ENCODE peak calls at places on chromosome 15, in four cellular contexts. One of them, this sample, is unnamed.
A peak's percentile ranks its signal among the peaks of the same experiment; 100 is the strongest.

GRCh38 chr15:68601206-68602197 is 22.7 kb downstream of the CORO2B start:
- DNase-seq in bronchial epithelial cell: no peak
- DNase-seq in neural progenitor cell: peak; percentile 66
- DNase-seq in heart left ventricle: no peak
- DNase-seq in this sample: no peak

GRCh38 chr15:58229297-58229768 is 91.2 kb downstream of the AQP9 start:
- DNase-seq in neural progenitor cell: peak; percentile 26
- DNase-seq in heart left ventricle: no peak
- DNase-seq in bronchial epithelial cell: peak; percentile 26
- DNase-seq in this sample: no peak

GRCh38 chr15:59456114-59456513 is 18.1 kb downstream of the FAM81A start:
- DNase-seq in bronchial epithelial cell: peak; percentile 84
- DNase-seq in heart left ventricle: no peak
- DNase-seq in neural progenitor cell: no peak
- DNase-seq in this sample: no peak

GRCh38 chr15:31098953-31099740 is 2.4 kb downstream of the TRPM1 start:
- DNase-seq in neural progenitor cell: no peak
- DNase-seq in bronchial epithelial cell: no peak
- DNase-seq in heart left ventricle: no peak
- DNase-seq in this sample: no peak

GRCh38 chr15:58491151-58491473 is 59.3 kb downstream of the LIPC start:
- DNase-seq in neural progenitor cell: no peak
- DNase-seq in heart left ventricle: no peak
- DNase-seq in bronchial epithelial cell: no peak
- DNase-seq in this sample: no peak

GRCh38 chr15:77421370-77421700 is 647 bp downstream of the HMG20A start:
- DNase-seq in neural progenitor cell: peak; percentile 9
- DNase-seq in bronchial epithelial cell: peak; percentile 18
- DNase-seq in heart left ventricle: no peak
- DNase-seq in this sample: no peak

GRCh38 chr15:58981808-58982475 is 5.5 kb upstream of the RNF111 start:
- DNase-seq in bronchial epithelial cell: no peak
- DNase-seq in heart left ventricle: no peak
- DNase-seq in neural progenitor cell: no peak
- DNase-seq in this sample: no peak

GRCh38 chr15:70049701-70050445 is 47.8 kb downstream of the TLE3 start:
- DNase-seq in neural progenitor cell: no peak
- DNase-seq in bronchial epithelial cell: no peak
- DNase-seq in heart left ventricle: no peak
- DNase-seq in this sample: no peak

GRCh38 chr15:83322061-83322460 is 37.6 kb upstream of the BNC1 start:
- DNase-seq in bronchial epithelial cell: peak; percentile 90
- DNase-seq in heart left ventricle: no peak
- DNase-seq in neural progenitor cell: no peak
- DNase-seq in this sample: no peak

GRCh38 chr15:64731807-64732151 is 43.6 kb downstream of the RBPMS2 start:
- DNase-seq in heart left ventricle: no peak
- DNase-seq in neural progenitor cell: no peak
- DNase-seq in bronchial epithelial cell: no peak
- DNase-seq in this sample: no peak

GRCh38 chr15:64110945-64111678 is 15.3 kb downstream of the SNX1 start:
- DNase-seq in neural progenitor cell: no peak
- DNase-seq in heart left ventricle: no peak
- DNase-seq in bronchial epithelial cell: no peak
- DNase-seq in this sample: no peak

GRCh38 chr15:57495554-57496235 is 96.0 kb upstream of the MYZAP start:
- DNase-seq in bronchial epithelial cell: no peak
- DNase-seq in neural progenitor cell: no peak
- DNase-seq in heart left ventricle: no peak
- DNase-seq in this sample: no peak

GRCh38 chr15:28783873-28784272 is 64.6 kb downstream of the GOLGA6L7 start:
- DNase-seq in bronchial epithelial cell: no peak
- DNase-seq in neural progenitor cell: no peak
- DNase-seq in heart left ventricle: no peak
- DNase-seq in this sample: no peak

GRCh38 chr15:95442107-95442719 is 888.3 kb upstream of the NR2F2 start:
- DNase-seq in bronchial epithelial cell: no peak
- DNase-seq in heart left ventricle: no peak
- DNase-seq in neural progenitor cell: no peak
- DNase-seq in this sample: no peak

GRCh38 chr15:39315200-39315599 is 265.7 kb upstream of the THBS1 start:
- DNase-seq in neural progenitor cell: no peak
- DNase-seq in bronchial epithelial cell: no peak
- DNase-seq in heart left ventricle: no peak
- DNase-seq in this sample: no peak

GRCh38 chr15:38145671-38146111 is 106.9 kb upstream of the SPRED1 start:
- DNase-seq in bronchial epithelial cell: no peak
- DNase-seq in heart left ventricle: peak; percentile 39
- DNase-seq in neural progenitor cell: peak; percentile 77
- DNase-seq in this sample: no peak

GRCh38 chr15:75178171-75178937 is 23.3 kb upstream of the C15orf39 start:
- DNase-seq in heart left ventricle: peak; percentile 78
- DNase-seq in neural progenitor cell: peak; percentile 74
- DNase-seq in bronchial epithelial cell: no peak
- DNase-seq in this sample: no peak

GRCh38 chr15:40115670-40116093 is 7.0 kb upstream of the BMF start:
- DNase-seq in heart left ventricle: no peak
- DNase-seq in neural progenitor cell: no peak
- DNase-seq in bronchial epithelial cell: peak; percentile 25
- DNase-seq in this sample: no peak

GRCh38 chr15:84887928-84888327 is 3.5 kb downstream of the SLC28A1 start:
- DNase-seq in heart left ventricle: no peak
- DNase-seq in bronchial epithelial cell: no peak
- DNase-seq in neural progenitor cell: no peak
- DNase-seq in this sample: no peak

GRCh38 chr15:64263567-64263966 is 92.4 kb downstream of the CSNK1G1 start:
- DNase-seq in bronchial epithelial cell: no peak
- DNase-seq in neural progenitor cell: no peak
- DNase-seq in heart left ventricle: no peak
- DNase-seq in this sample: no peak

GRCh38 chr15:52463638-52464037 is 65.0 kb downstream of the MYO5A start:
- DNase-seq in neural progenitor cell: no peak
- DNase-seq in bronchial epithelial cell: peak; percentile 39
- DNase-seq in heart left ventricle: no peak
- DNase-seq in this sample: no peak

GRCh38 chr15:64892850-64893403 is 18.8 kb upstream of the ANKDD1A start:
- DNase-seq in bronchial epithelial cell: no peak
- DNase-seq in neural progenitor cell: no peak
- DNase-seq in heart left ventricle: no peak
- DNase-seq in this sample: no peak

GRCh38 chr15:34782901-34783300 is 12.4 kb downstream of the ACTC1 start:
- DNase-seq in heart left ventricle: no peak
- DNase-seq in bronchial epithelial cell: peak; percentile 71
- DNase-seq in neural progenitor cell: no peak
- DNase-seq in this sample: no peak

GRCh38 chr15:88835646-88836045 is 32.4 kb downstream of the ACAN start:
- DNase-seq in bronchial epithelial cell: peak; percentile 55
- DNase-seq in heart left ventricle: no peak
- DNase-seq in neural progenitor cell: no peak
- DNase-seq in this sample: peak; percentile 6

GRCh38 chr15:55389276-55389631 is 18.9 kb downstream of the CCPG1 start:
- DNase-seq in heart left ventricle: no peak
- DNase-seq in bronchial epithelial cell: peak; percentile 90
- DNase-seq in neural progenitor cell: no peak
- DNase-seq in this sample: no peak

GRCh38 chr15:51132384-51133139 is 37.9 kb upstream of the TNFAIP8L3 start:
- DNase-seq in bronchial epithelial cell: peak; percentile 29
- DNase-seq in heart left ventricle: no peak
- DNase-seq in neural progenitor cell: peak; percentile 61
- DNase-seq in this sample: no peak

GRCh38 chr15:40342421-40343313 is 1.9 kb upstream of the CCDC9B start:
- DNase-seq in heart left ventricle: peak; percentile 26
- DNase-seq in neural progenitor cell: no peak
- DNase-seq in bronchial epithelial cell: peak; percentile 90
- DNase-seq in this sample: no peak

GRCh38 chr15:41241251-41241964 is 10.3 kb downstream of the CHP1 start:
- DNase-seq in bronchial epithelial cell: no peak
- DNase-seq in neural progenitor cell: no peak
- DNase-seq in heart left ventricle: no peak
- DNase-seq in this sample: no peak

GRCh38 chr15:69661871-69662667 is 209.5 kb downstream of the RPLP1 start:
- DNase-seq in heart left ventricle: no peak
- DNase-seq in bronchial epithelial cell: no peak
- DNase-seq in neural progenitor cell: no peak
- DNase-seq in this sample: no peak

GRCh38 chr15:75069301-75069925 is 46.0 kb downstream of the PPCDC start:
- DNase-seq in neural progenitor cell: no peak
- DNase-seq in heart left ventricle: no peak
- DNase-seq in bronchial epithelial cell: no peak
- DNase-seq in this sample: no peak

GRCh38 chr15:53786421-53786820 is 27.0 kb upstream of the WDR72 start:
- DNase-seq in heart left ventricle: no peak
- DNase-seq in bronchial epithelial cell: no peak
- DNase-seq in neural progenitor cell: no peak
- DNase-seq in this sample: no peak

GRCh38 chr15:95134306-95135100 is 903.1 kb downstream of the MCTP2 start:
- DNase-seq in neural progenitor cell: no peak
- DNase-seq in bronchial epithelial cell: no peak
- DNase-seq in heart left ventricle: no peak
- DNase-seq in this sample: no peak

GRCh38 chr15:91919014-91919534 is 65.6 kb downstream of the SLCO3A1 start:
- DNase-seq in bronchial epithelial cell: no peak
- DNase-seq in heart left ventricle: peak; percentile 70
- DNase-seq in neural progenitor cell: no peak
- DNase-seq in this sample: no peak

GRCh38 chr15:93052090-93052892 is 36.7 kb downstream of the RGMA start:
- DNase-seq in neural progenitor cell: no peak
- DNase-seq in heart left ventricle: no peak
- DNase-seq in bronchial epithelial cell: no peak
- DNase-seq in this sample: no peak
- TF ChIP-seq CTCF in neural progenitor cell: peak; percentile 34
- TF ChIP-seq CTCF in heart left ventricle: no peak
- TF ChIP-seq CTCF in bronchial epithelial cell: no peak
- TF ChIP-seq CTCF in this sample: no peak

GRCh38 chr15:80697316-80697715 is 2.2 kb downstream of the ABHD17C start:
- DNase-seq in heart left ventricle: no peak
- DNase-seq in neural progenitor cell: no peak
- DNase-seq in bronchial epithelial cell: no peak
- DNase-seq in this sample: no peak

GRCh38 chr15:80695911-80696651 is 971 bp downstream of the ABHD17C start:
- DNase-seq in heart left ventricle: no peak
- DNase-seq in bronchial epithelial cell: peak; percentile 51
- DNase-seq in neural progenitor cell: peak; percentile 25
- DNase-seq in this sample: no peak

GRCh38 chr15:80694624-80695098 is 449 bp upstream of the ABHD17C start:
- DNase-seq in heart left ventricle: peak; percentile 63
- DNase-seq in bronchial epithelial cell: no peak
- DNase-seq in neural progenitor cell: peak; percentile 16
- DNase-seq in this sample: no peak

GRCh38 chr15:80693682-80694623 is 1.2 kb upstream of the ABHD17C start:
- DNase-seq in heart left ventricle: no peak
- DNase-seq in bronchial epithelial cell: no peak
- DNase-seq in neural progenitor cell: no peak
- DNase-seq in this sample: no peak

GRCh38 chr15:80695099-80695910 is at the start of gene ABHD17C:
- DNase-seq in bronchial epithelial cell: no peak
- DNase-seq in heart left ventricle: peak; percentile 84
- DNase-seq in neural progenitor cell: peak; percentile 85
- DNase-seq in this sample: no peak
- H3K4me3 ChIP-seq in bronchial epithelial cell: peak within 1 kb of the TSS; percentile 85
- H3K4me3 ChIP-seq in heart left ventricle: peak within 1 kb of the TSS; percentile 81
- H3K4me3 ChIP-seq in neural progenitor cell: peak within 1 kb of the TSS; percentile 85
- H3K4me3 ChIP-seq in this sample: peak within 1 kb of the TSS; percentile 77

DNA sequence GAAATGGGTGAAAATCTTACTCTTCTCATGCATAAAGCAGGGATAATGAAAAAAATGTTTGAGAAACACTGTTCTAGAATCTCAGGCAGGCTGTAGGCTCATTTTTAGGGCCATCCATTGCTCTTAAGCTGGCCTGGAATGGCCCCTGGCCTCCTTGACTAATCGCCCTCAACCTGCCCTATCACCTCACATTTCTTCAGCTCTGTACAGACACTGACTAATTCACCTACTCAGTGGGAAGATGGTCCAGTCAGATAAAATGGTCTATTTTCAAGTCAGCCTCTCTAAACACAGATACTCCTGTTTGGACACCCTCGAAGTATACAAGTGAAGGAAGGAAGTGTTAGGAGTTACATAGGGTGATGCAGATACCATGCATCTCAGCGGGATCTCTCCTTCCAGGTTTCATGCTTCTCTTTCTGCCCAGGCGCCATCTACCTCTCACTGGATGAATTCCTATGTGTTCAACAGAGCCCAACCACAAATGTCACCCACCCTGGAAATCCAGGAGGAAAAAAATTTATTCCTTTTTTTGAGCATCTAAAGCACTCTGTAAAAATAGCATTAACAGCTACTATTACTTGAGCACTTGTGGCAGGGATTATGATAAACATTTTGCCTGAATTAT is 12.1 kb downstream of the FMN1 start:
- DNase-seq in neural progenitor cell: no peak
- DNase-seq in bronchial epithelial cell: no peak
- DNase-seq in heart left ventricle: no peak
- DNase-seq in this sample: no peak
- TF ChIP-seq CTCF in neural progenitor cell: no peak
- TF ChIP-seq CTCF in bronchial epithelial cell: no peak
- TF ChIP-seq CTCF in heart left ventricle: no peak
- TF ChIP-seq CTCF in this sample: no peak

GRCh38 chr15:43104426-43104825 is 1.4 kb downstream of the UBR1 start:
- DNase-seq in neural progenitor cell: peak; percentile 6
- DNase-seq in bronchial epithelial cell: peak; percentile 65
- DNase-seq in heart left ventricle: no peak
- DNase-seq in this sample: no peak

GRCh38 chr15:43106486-43106829 is 620 bp upstream of the UBR1 start:
- DNase-seq in bronchial epithelial cell: no peak
- DNase-seq in heart left ventricle: no peak
- DNase-seq in neural progenitor cell: no peak
- DNase-seq in this sample: no peak

GRCh38 chr15:43105077-43105769 is 615 bp downstream of the UBR1 start:
- DNase-seq in neural progenitor cell: peak; percentile 8
- DNase-seq in heart left ventricle: no peak
- DNase-seq in bronchial epithelial cell: peak; percentile 37
- DNase-seq in this sample: no peak

GRCh38 chr15:43105778-43106485 is at the start of gene UBR1:
- DNase-seq in neural progenitor cell: peak; percentile 96
- DNase-seq in heart left ventricle: peak; percentile 93
- DNase-seq in bronchial epithelial cell: peak; percentile 73
- DNase-seq in this sample: peak; percentile 69

GRCh38 chr15:43103939-43104338 is 1.9 kb downstream of the UBR1 start:
- DNase-seq in heart left ventricle: no peak
- DNase-seq in bronchial epithelial cell: peak; percentile 75
- DNase-seq in neural progenitor cell: no peak
- DNase-seq in this sample: no peak
- H3K4me3 ChIP-seq in heart left ventricle: no peak overlapping the region
- H3K4me3 ChIP-seq in bronchial epithelial cell: no peak overlapping the region
- H3K4me3 ChIP-seq in neural progenitor cell: peak overlapping the region; percentile 80
- H3K4me3 ChIP-seq in this sample: no peak overlapping the region

This sample was measured in HFF-Myc.